ENCODE peak calls at places on chromosomes 12 and 14, in ten cellular contexts. J, Y, U, F, P, A, H, W, G and D are unnamed samples.

GRCh38 chr12:32039917-32040575 is 66.6 kb upstream of the BICD1 start:
- DNase-seq in J (no peak), Y (no peak), U (no peak), F (no peak), P (no peak), A (no peak), H (no peak), W (no peak), G (no peak), D (no peak)

GRCh38 chr12:122421815-122422737 is at the start of gene CLIP1:
- DNase-seq in J (peak; percentile 48), Y (peak; percentile 83), U (peak; percentile 76), F (peak; percentile 60), P (peak; percentile 89), A (peak; percentile 50), H (peak; percentile 67), W (peak; percentile 30), G (peak; percentile 82), D (no peak)

GRCh38 chr12:81359736-81360135 is 281.9 kb downstream of the ACSS3 start:
- DNase-seq in J (no peak), Y (no peak), U (no peak), F (no peak), P (no peak), A (no peak), H (no peak), W (no peak), G (no peak), D (no peak)

GRCh38 chr14:66069830-66070541 is 416.2 kb upstream of the CCDC196 start:
- DNase-seq in J (no peak), Y (no peak), U (no peak), F (no peak), P (peak; percentile 82), A (no peak), H (no peak), W (no peak), G (no peak), D (no peak)

GRCh38 chr14:68391292-68392014 is 401.4 kb downstream of the ZFP36L1 start:
- DNase-seq in J (no peak), Y (no peak), U (no peak), F (no peak), P (no peak), A (no peak), H (no peak), W (no peak), G (no peak), D (no peak)

GRCh38 chr12:113392988-113393579 is 10.6 kb downstream of the SDS start:
- DNase-seq in J (no peak), Y (no peak), U (no peak), F (no peak), P (no peak), A (no peak), H (no peak), W (no peak), G (peak; percentile 76), D (no peak)

GRCh38 chr12:68340404-68341270 is 8.5 kb upstream of the MDM1 start:
- DNase-seq in J (no peak), Y (no peak), U (no peak), F (no peak), P (no peak), A (no peak), H (no peak), W (no peak), G (no peak), D (no peak)

GRCh38 chr14:96178674-96179321 is 25.8 kb upstream of the BDKRB2 start:
- DNase-seq in J (no peak), Y (no peak), U (no peak), F (no peak), P (no peak), A (no peak), H (no peak), W (no peak), G (no peak), D (no peak)

GRCh38 chr12:11642785-11643184 is 6.7 kb upstream of the ETV6 start:
- DNase-seq in J (no peak), Y (no peak), U (no peak), F (no peak), P (no peak), A (no peak), H (no peak), W (no peak), G (no peak), D (no peak)

GRCh38 chr12:76449572-76449971 is 101.4 kb upstream of the BBS10 start:
- DNase-seq in J (no peak), Y (no peak), U (no peak), F (no peak), P (peak; percentile 6), A (no peak), H (no peak), W (no peak), G (no peak), D (no peak)

GRCh38 chr12:52081263-52081733 is 1.8 kb downstream of the SMIM41 start:
- DNase-seq in J (peak; percentile 80), Y (no peak), U (no peak), F (no peak), P (no peak), A (no peak), H (peak; percentile 23), W (no peak), G (peak; percentile 54), D (no peak)

GRCh38 chr12:15756822-15757221 is 32.4 kb downstream of the EPS8 start:
- DNase-seq in J (no peak), Y (no peak), U (no peak), F (no peak), P (no peak), A (no peak), H (no peak), W (no peak), G (no peak), D (no peak)

GRCh38 chr14:80388980-80389711 is 177.8 kb upstream of the DIO2 start:
- DNase-seq in J (no peak), Y (no peak), U (no peak), F (no peak), P (peak; percentile 59), A (no peak), H (no peak), W (no peak), G (no peak), D (no peak)

GRCh38 chr14:53149656-53150319 is 3.3 kb downstream of the DDHD1 start:
- DNase-seq in J (no peak), Y (no peak), U (no peak), F (no peak), P (no peak), A (no peak), H (no peak), W (no peak), G (peak; percentile 38), D (no peak)

GRCh38 chr14:73795974-73796373 is 55.7 kb upstream of the PTGR2 start:
- DNase-seq in J (no peak), Y (no peak), U (peak; percentile 37), F (no peak), P (peak; percentile 77), A (no peak), H (no peak), W (no peak), G (no peak), D (no peak)

GRCh38 chr12:76879710-76880025 is 849 bp upstream of the CSRP2 start:
- DNase-seq in J (no peak), Y (no peak), U (no peak), F (no peak), P (no peak), A (no peak), H (no peak), W (no peak), G (no peak), D (no peak)

GRCh38 chr12:80187660-80188090 is 88.3 kb downstream of the OTOGL start:
- DNase-seq in J (no peak), Y (no peak), U (no peak), F (peak; percentile 22), P (peak; percentile 83), A (peak; percentile 2), H (peak; percentile 14), W (no peak), G (peak; percentile 85), D (no peak)

GRCh38 chr14:91897121-91897701 is 29.9 kb upstream of the TC2N start:
- DNase-seq in J (no peak), Y (peak; percentile 80), U (peak; percentile 82), F (no peak), P (no peak), A (no peak), H (no peak), W (peak; percentile 39), G (no peak), D (no peak)

GRCh38 chr14:24634158-24634557 is at the start of gene GZMB:
- DNase-seq in J (no peak), Y (no peak), U (no peak), F (peak; percentile 59), P (no peak), A (peak; percentile 65), H (peak; percentile 87), W (no peak), G (peak; percentile 37), D (no peak)

GRCh38 chr14:26984318-26985177 is 386.7 kb upstream of the NOVA1 start:
- DNase-seq in J (no peak), Y (no peak), U (peak; percentile 69), F (peak; percentile 27), P (peak; percentile 77), A (peak; percentile 4), H (peak; percentile 12), W (peak; percentile 68), G (peak; percentile 33), D (no peak)

GRCh38 chr14:88310457-88310856 is 12.6 kb downstream of the KCNK10 start:
- DNase-seq in J (no peak), Y (no peak), U (no peak), F (no peak), P (no peak), A (no peak), H (no peak), W (no peak), G (no peak), D (no peak)

GRCh38 chr12:4307593-4308333 is 13.2 kb upstream of the TIGAR start:
- DNase-seq in J (no peak), Y (peak; percentile 67), U (peak; percentile 57), F (peak; percentile 16), P (peak; percentile 85), A (no peak), H (no peak), W (peak; percentile 40), G (peak; percentile 42), D (peak; percentile 80)

GRCh38 chr12:68490476-68490875 is 120.2 kb upstream of the RAP1B start:
- DNase-seq in J (no peak), Y (no peak), U (no peak), F (no peak), P (no peak), A (no peak), H (no peak), W (no peak), G (no peak), D (no peak)

GRCh38 chr14:52862652-52863338 is 71.4 kb upstream of the GNPNAT1 start:
- DNase-seq in J (no peak), Y (no peak), U (no peak), F (no peak), P (no peak), A (no peak), H (no peak), W (no peak), G (no peak), D (no peak)

GRCh38 chr12:59452259-59452658 is 143.6 kb upstream of the SLC16A7 start:
- DNase-seq in J (no peak), Y (no peak), U (no peak), F (no peak), P (no peak), A (no peak), H (no peak), W (no peak), G (no peak), D (no peak)

GRCh38 chr14:74217672-74218448 is 21.4 kb upstream of the VSX2 start:
- DNase-seq in J (peak; percentile 71), Y (peak; percentile 82), U (peak; percentile 75), F (peak; percentile 76), P (peak; percentile 82), A (peak; percentile 69), H (peak; percentile 88), W (peak; percentile 40), G (peak; percentile 76), D (peak; percentile 21)

GRCh38 chr12:132333766-132334165 is 4.4 kb upstream of the GALNT9 start:
- DNase-seq in J (no peak), Y (no peak), U (no peak), F (no peak), P (no peak), A (no peak), H (no peak), W (no peak), G (no peak), D (no peak)

GRCh38 chr14:69982220-69982795 is 103.1 kb downstream of the SMOC1 start:
- DNase-seq in J (no peak), Y (no peak), U (no peak), F (no peak), P (no peak), A (no peak), H (no peak), W (no peak), G (no peak), D (no peak)